ENCODE peak calls at places on chromosomes 3 and 15, in five cellular contexts. X, L, D, Z and S are unnamed samples.
A peak's percentile ranks its signal among the peaks of the same experiment; 100 is the strongest.

GRCh38 chr3:128068156-128068620 is 16.0 kb downstream of the SEC61A1 start:
- DNase-seq in X (peak; percentile 55), L (peak; percentile 47), D (peak; percentile 52), Z (no peak), S (peak; percentile 77)

GRCh38 chr3:133886031-133886722 is 9.5 kb downstream of the RAB6B start:
- DNase-seq in X (no peak), L (no peak), D (no peak), Z (no peak), S (no peak)

GRCh38 chr15:90421527-90421926 is 33.5 kb downstream of the IQGAP1 start:
- DNase-seq in X (peak; percentile 33), L (no peak), D (no peak), Z (no peak), S (no peak)

GRCh38 chr3:40200754-40201316 is 108.7 kb upstream of the EIF1B start:
- DNase-seq in X (peak; percentile 1), L (no peak), D (no peak), Z (no peak), S (no peak)

GRCh38 chr3:100002599-100003350 is 111.5 kb downstream of the FILIP1L start:
- DNase-seq in X (peak; percentile 97), L (no peak), D (peak; percentile 47), Z (no peak), S (no peak)

GRCh38 chr3:122403489-122403888 is 12.4 kb downstream of the WDR5B start:
- DNase-seq in X (peak; percentile 61), L (no peak), D (no peak), Z (no peak), S (no peak)

GRCh38 chr3:156183396-156183795 is 63.0 kb downstream of the KCNAB1 start:
- DNase-seq in X (no peak), L (no peak), D (no peak), Z (no peak), S (no peak)

GRCh38 chr15:95653361-95653805 is 677.1 kb upstream of the NR2F2 start:
- DNase-seq in X (no peak), L (no peak), D (no peak), Z (no peak), S (no peak)

GRCh38 chr3:196643201-196643749 is 3.8 kb downstream of the NRROS start:
- DNase-seq in X (no peak), L (no peak), D (no peak), Z (peak; percentile 98), S (no peak)

GRCh38 chr3:42254566-42254965 is 11.4 kb downstream of the CCK start:
- DNase-seq in X (no peak), L (no peak), D (no peak), Z (no peak), S (no peak)

GRCh38 chr3:116741462-116741861 is 31.9 kb downstream of the TUSC7 start:
- DNase-seq in X (no peak), L (no peak), D (no peak), Z (no peak), S (peak; percentile 11)

GRCh38 chr15:32991544-32992192 is 202.8 kb downstream of the FMN1 start:
- DNase-seq in X (no peak), L (no peak), D (no peak), Z (no peak), S (no peak)

GRCh38 chr3:13483988-13484695 is 4.0 kb downstream of the HDAC11 start:
- DNase-seq in X (no peak), L (no peak), D (no peak), Z (no peak), S (no peak)

GRCh38 chr3:62500556-62501294 is 127.4 kb upstream of the FEZF2 start:
- DNase-seq in X (no peak), L (no peak), D (no peak), Z (no peak), S (peak; percentile 31)

GRCh38 chr3:18666655-18667054 is 241.5 kb upstream of the SATB1 start:
- DNase-seq in X (no peak), L (no peak), D (no peak), Z (no peak), S (no peak)

GRCh38 chr3:169454823-169455222 is 208.7 kb downstream of the MECOM start:
- DNase-seq in X (peak; percentile 59), L (no peak), D (no peak), Z (no peak), S (no peak)

GRCh38 chr15:25985179-25985578 is 122.1 kb upstream of the ATP10A start:
- DNase-seq in X (no peak), L (no peak), D (no peak), Z (no peak), S (no peak)

GRCh38 chr3:97658670-97659285 is 105.8 kb upstream of the ARL6 start:
- DNase-seq in X (peak; percentile 2), L (peak; percentile 3), D (peak; percentile 1), Z (no peak), S (peak; percentile 20)

GRCh38 chr15:88032787-88033186 is 223.8 kb downstream of the NTRK3 start:
- DNase-seq in X (no peak), L (peak; percentile 34), D (no peak), Z (no peak), S (no peak)

GRCh38 chr3:20185364-20185732 is 658 bp downstream of the SGO1 start:
- DNase-seq in X (peak; percentile 8), L (no peak), D (no peak), Z (no peak), S (peak; percentile 26)

GRCh38 chr15:72276326-72276700 is 4.0 kb upstream of the PARP6 start:
- DNase-seq in X (peak; percentile 7), L (no peak), D (no peak), Z (no peak), S (no peak)

GRCh38 chr3:126105691-126106187 is 21.8 kb upstream of the SLC41A3 start:
- DNase-seq in X (no peak), L (no peak), D (no peak), Z (no peak), S (no peak)
- TF ChIP-seq RCOR1 in X (no peak), L (no peak), D (no peak), Z (no peak), S (no peak)

GRCh38 chr3:81643721-81644120 is 117.7 kb downstream of the GBE1 start:
- DNase-seq in X (peak; percentile 45), L (no peak), D (no peak), Z (no peak), S (peak; percentile 17)
- TF ChIP-seq RCOR1 in X (no peak), L (no peak), D (no peak), Z (no peak), S (no peak)

GRCh38 chr3:193830791-193831191 is 237.8 kb downstream of the OPA1 start:
- DNase-seq in X (no peak), L (no peak), D (no peak), Z (no peak), S (no peak)
- TF ChIP-seq RCOR1 in X (no peak), L (no peak), D (no peak), Z (no peak), S (no peak)

GRCh38 chr3:132332082-132332964 is 15.1 kb downstream of the ACP3 start:
- DNase-seq in X (no peak), L (no peak), D (no peak), Z (no peak), S (no peak)
- TF ChIP-seq RCOR1 in X (no peak), L (no peak), D (no peak), Z (no peak), S (no peak)

GRCh38 chr15:59349715-59350420 is 22.8 kb downstream of the MYO1E start:
- DNase-seq in X (peak; percentile 94), L (peak; percentile 16), D (peak; percentile 99), Z (no peak), S (peak; percentile 24)
- TF ChIP-seq RCOR1 in X (peak; percentile 51), L (no peak), D (no peak), Z (no peak), S (no peak)

DNA sequence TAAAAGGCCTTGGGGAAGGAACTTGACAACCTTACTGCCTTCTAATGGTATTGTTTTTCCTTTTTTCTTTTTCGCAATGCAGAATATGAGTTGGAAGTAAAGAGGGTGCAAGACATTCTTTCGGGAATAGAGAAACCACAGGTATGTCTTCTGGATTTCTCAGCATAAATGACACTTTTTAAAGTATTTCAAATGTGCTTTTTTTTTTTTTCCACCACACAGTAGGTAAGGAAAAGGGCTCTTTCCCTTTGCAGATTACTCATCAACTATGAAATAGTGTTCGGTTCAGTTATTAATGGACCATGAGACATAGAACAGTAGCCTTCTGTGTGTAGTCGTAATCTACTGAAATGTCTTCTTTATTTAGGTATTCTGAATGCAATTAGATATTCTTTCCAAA is 162.4 kb downstream of the GHSR start:
- DNase-seq in X (peak; percentile 70), L (no peak), D (no peak), Z (no peak), S (no peak)
- TF ChIP-seq RCOR1 in X (no peak), L (no peak), D (no peak), Z (no peak), S (no peak)

GRCh38 chr15:69749797-69750196 is 297.2 kb downstream of the RPLP1 start:
- DNase-seq in X (no peak), L (peak; percentile 17), D (no peak), Z (no peak), S (no peak)

GRCh38 chr15:69750253-69750652 is 297.6 kb downstream of the RPLP1 start:
- DNase-seq in X (no peak), L (no peak), D (no peak), Z (peak; percentile 40), S (no peak)

GRCh38 chr15:69748131-69748530 is 295.5 kb downstream of the RPLP1 start:
- DNase-seq in X (no peak), L (no peak), D (no peak), Z (no peak), S (no peak)

GRCh38 chr15:69748700-69749099 is 296.1 kb downstream of the RPLP1 start:
- DNase-seq in X (no peak), L (no peak), D (no peak), Z (no peak), S (no peak)

GRCh38 chr15:69749274-69749673 is 296.7 kb downstream of the RPLP1 start:
- DNase-seq in X (no peak), L (no peak), D (no peak), Z (no peak), S (no peak)
- TF ChIP-seq RCOR1 in X (no peak), L (no peak), D (no peak), Z (no peak), S (no peak)

GRCh38 chr3:174783502-174783901 is 75.6 kb upstream of the NAALADL2 start:
- DNase-seq in X (no peak), L (no peak), D (no peak), Z (no peak), S (no peak)

GRCh38 chr3:174786825-174787224 is 72.3 kb upstream of the NAALADL2 start:
- DNase-seq in X (no peak), L (no peak), D (no peak), Z (no peak), S (no peak)

GRCh38 chr3:174784206-174784934 is 74.8 kb upstream of the NAALADL2 start:
- DNase-seq in X (peak; percentile 74), L (no peak), D (no peak), Z (no peak), S (no peak)
- TF ChIP-seq RCOR1 in X (no peak), L (no peak), D (no peak), Z (no peak), S (no peak)

DNA sequence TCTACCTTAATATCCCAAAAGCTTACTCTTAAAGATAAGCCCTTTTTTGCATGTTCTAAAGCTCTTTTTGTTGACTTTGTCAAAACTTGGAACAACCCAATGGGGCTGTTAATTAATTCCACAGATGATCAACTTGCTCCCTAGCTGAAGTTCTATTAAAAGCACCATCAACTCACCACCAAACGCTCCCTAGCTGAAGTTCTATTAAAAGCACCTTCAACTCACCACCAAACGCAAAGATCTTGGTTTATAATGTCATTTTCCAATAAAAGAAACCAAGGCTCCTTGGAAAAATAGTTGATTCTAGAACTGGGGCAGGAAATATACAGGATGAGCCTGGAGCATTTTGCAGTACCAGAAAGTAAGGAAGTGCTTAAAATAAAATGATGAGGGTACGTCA is 122.3 kb upstream of the STT3B start:
- DNase-seq in X (no peak), L (no peak), D (no peak), Z (no peak), S (no peak)
- TF ChIP-seq RCOR1 in X (no peak), L (no peak), D (no peak), Z (no peak), S (no peak)